ENCODE peak calls at places on chromosomes 13 and 19, in seven cellular contexts. B is mesendoderm, Z is neuronal stem cell, S is H9, W is H1, M is mesenchymal stem cell, F is trophoblast cell. C is an unnamed sample.

GRCh38 chr13:113843063-113843654 is 20.7 kb downstream of the GAS6 start:
- DNase-seq in B (no peak), Z (no peak), S (no peak), W (no peak), M (no peak), F (peak), C (no peak)

GRCh38 chr13:75621147-75621546 is 15.0 kb upstream of the LMO7 start:
- DNase-seq in B (no peak), Z (no peak), S (no peak), W (no peak), M (no peak), F (peak), C (peak)

GRCh38 chr13:73715114-73715909 is 418.9 kb downstream of the KLF12 start:
- DNase-seq in B (no peak), Z (no peak), S (no peak), W (no peak), M (no peak), F (peak), C (no peak)

GRCh38 chr13:24135674-24136300 is 24.7 kb upstream of the SPATA13 start:
- DNase-seq in B (no peak), Z (no peak), S (no peak), W (no peak), M (peak), F (no peak), C (peak)

GRCh38 chr13:26583662-26584061 is 26.2 kb downstream of the WASF3 start:
- DNase-seq in B (no peak), Z (no peak), S (no peak), W (no peak), M (no peak), F (no peak), C (no peak)

GRCh38 chr19:861756-862528 is 2.5 kb downstream of the CFD start:
- DNase-seq in B (peak), Z (peak), S (peak), W (peak), M (peak), F (peak), C (no peak)

GRCh38 chr13:80945328-80945727 is 604.4 kb upstream of the SPRY2 start:
- DNase-seq in B (peak), Z (peak), S (peak), W (no peak), M (peak), F (no peak), C (no peak)

GRCh38 chr13:41562083-41562482 is 104.7 kb downstream of the RGCC start:
- DNase-seq in B (no peak), Z (no peak), S (no peak), W (no peak), M (peak), F (peak), C (peak)

GRCh38 chr13:28953714-28954113 is 133.6 kb downstream of the MTUS2 start:
- DNase-seq in B (no peak), Z (no peak), S (no peak), W (no peak), M (no peak), F (peak), C (no peak)

GRCh38 chr13:41590643-41591042 is 133.3 kb downstream of the RGCC start:
- DNase-seq in B (no peak), Z (no peak), S (no peak), W (no peak), M (no peak), F (peak), C (no peak)

GRCh38 chr13:110448230-110448629 is 113.3 kb downstream of the RAB20 start:
- DNase-seq in B (peak), Z (no peak), S (no peak), W (no peak), M (peak), F (peak), C (peak)

GRCh38 chr13:44273991-44274810 is 99.4 kb upstream of the SERP2 start:
- DNase-seq in B (no peak), Z (no peak), S (no peak), W (no peak), M (peak), F (peak), C (peak)

GRCh38 chr13:94444826-94445225 is 34.7 kb downstream of the DCT start:
- DNase-seq in B (no peak), Z (no peak), S (no peak), W (no peak), M (no peak), F (no peak), C (no peak)

GRCh38 chr13:27125357-27126282 is 46.0 kb downstream of the USP12 start:
- DNase-seq in B (peak), Z (no peak), S (no peak), W (no peak), M (no peak), F (peak), C (no peak)

GRCh38 chr19:17475541-17476115 is 5.3 kb downstream of the SLC27A1 start:
- DNase-seq in B (no peak), Z (no peak), S (no peak), W (no peak), M (peak), F (no peak), C (peak)

GRCh38 chr19:55369651-55370304 is 485 bp downstream of the IL11 start:
- DNase-seq in B (peak), Z (peak), S (peak), W (peak), M (peak), F (peak), C (peak)

GRCh38 chr13:44271031-44271433 is 102.6 kb upstream of the SERP2 start:
- DNase-seq in B (no peak), Z (no peak), S (no peak), W (no peak), M (peak), F (no peak), C (peak)

GRCh38 chr19:48501961-48502719 is 9.5 kb downstream of the LMTK3 start:
- DNase-seq in B (peak), Z (peak), S (peak), W (peak), M (peak), F (peak), C (no peak)

GRCh38 chr19:9427941-9428340 is 7.4 kb downstream of the ZNF266 start:
- DNase-seq in B (peak), Z (no peak), S (no peak), W (no peak), M (no peak), F (no peak), C (no peak)

GRCh38 chr19:1753730-1754442 is 580 bp downstream of the ONECUT3 start:
- DNase-seq in B (no peak), Z (no peak), S (no peak), W (no peak), M (no peak), F (no peak), C (no peak)

GRCh38 chr19:34220472-34221063 is 33.8 kb upstream of the GARRE1 start:
- DNase-seq in B (peak), Z (peak), S (peak), W (peak), M (peak), F (peak), C (peak)

GRCh38 chr19:2446390-2446789 is 10.4 kb downstream of the LMNB2 start:
- DNase-seq in B (no peak), Z (no peak), S (no peak), W (no peak), M (no peak), F (no peak), C (no peak)

GRCh38 chr13:20418953-20419352 is 106.7 kb downstream of the CRYL1 start:
- DNase-seq in B (no peak), Z (no peak), S (no peak), W (no peak), M (no peak), F (no peak), C (no peak)

DNA sequence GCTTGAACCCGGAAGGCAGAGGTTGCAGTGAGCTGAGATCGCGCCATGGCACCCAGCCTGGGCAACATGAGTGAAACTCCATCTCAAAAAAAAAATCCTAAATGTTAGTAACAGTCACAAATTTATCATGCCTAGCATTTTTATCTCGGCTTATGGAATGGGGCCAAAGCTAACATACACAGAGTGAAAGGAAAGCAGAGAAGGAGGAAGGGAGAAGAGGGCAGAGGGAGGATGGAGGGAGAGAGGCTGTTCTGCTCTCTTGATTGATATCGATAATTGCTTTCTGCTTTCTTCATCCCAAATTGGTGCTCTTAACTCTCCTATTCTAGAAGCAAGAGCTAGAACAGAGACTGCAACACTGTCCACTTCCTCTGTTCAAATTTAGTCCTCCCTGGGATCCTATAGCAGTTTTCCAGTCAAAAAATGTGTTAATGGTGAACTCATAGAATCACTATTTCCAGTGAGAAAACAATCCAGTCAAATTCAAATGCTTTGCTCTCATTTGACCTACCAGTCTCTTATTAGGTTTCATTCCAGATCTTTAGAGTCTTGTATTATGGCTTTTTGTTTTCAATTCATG is 15.8 kb upstream of the TUBGCP3 start:
- DNase-seq in B (no peak), Z (no peak), S (no peak), W (no peak), M (no peak), F (no peak), C (peak)
- H2AK5ac ChIP-seq in B (no peak), Z (no peak), S (no peak), W (no peak), M (no peak), F (no peak), C (no peak)

DNA sequence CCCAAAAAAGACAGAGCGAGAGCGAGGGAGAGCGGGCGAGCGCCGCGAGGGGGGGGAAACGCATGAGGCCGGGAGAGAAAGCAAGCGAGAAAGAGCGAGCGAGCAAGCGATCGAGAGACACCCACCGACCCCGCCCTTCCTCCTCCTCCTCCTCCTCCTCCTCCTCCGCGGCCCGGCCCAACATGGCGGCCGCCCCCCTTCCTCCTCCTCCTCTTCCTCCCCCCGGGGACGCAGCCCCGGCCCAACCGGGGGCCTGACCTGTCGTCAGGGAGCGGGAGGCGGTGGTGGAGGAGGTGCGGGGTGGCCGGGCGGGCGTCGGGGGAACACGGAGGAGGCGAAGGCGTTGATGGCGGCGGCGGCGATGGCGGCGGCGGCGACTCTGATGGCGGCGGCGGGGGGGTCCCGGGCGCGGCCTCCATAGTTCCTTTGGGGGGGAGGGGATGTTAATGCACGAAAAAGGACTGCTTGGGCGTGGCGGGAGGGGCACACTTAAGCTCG is 1.4 kb downstream of the ZC3H4 start:
- DNase-seq in B (peak), Z (peak), S (peak), W (peak), M (peak), F (peak), C (peak)
- H2AK5ac ChIP-seq in B (peak), Z (peak), S (no peak), W (no peak), M (peak), F (peak), C (peak)

GRCh38 chr19:7556696-7557315 is 21.3 kb downstream of the PNPLA6 start:
- DNase-seq in B (no peak), Z (no peak), S (no peak), W (no peak), M (no peak), F (no peak), C (no peak)

GRCh38 chr19:7561229-7561806 is 25.8 kb downstream of the PNPLA6 start:
- DNase-seq in B (no peak), Z (no peak), S (no peak), W (no peak), M (no peak), F (peak), C (no peak)

GRCh38 chr19:7558667-7559066 is 23.1 kb downstream of the PNPLA6 start:
- DNase-seq in B (no peak), Z (no peak), S (no peak), W (no peak), M (no peak), F (no peak), C (no peak)

GRCh38 chr19:7560271-7560670 is 24.8 kb downstream of the PNPLA6 start:
- DNase-seq in B (no peak), Z (no peak), S (no peak), W (no peak), M (no peak), F (no peak), C (no peak)

GRCh38 chr19:7559102-7559501 is 23.6 kb downstream of the PNPLA6 start:
- DNase-seq in B (peak), Z (no peak), S (no peak), W (no peak), M (no peak), F (no peak), C (no peak)
- H2AK5ac ChIP-seq in B (no peak), Z (no peak), S (no peak), W (no peak), M (no peak), F (no peak), C (no peak)

DNA sequence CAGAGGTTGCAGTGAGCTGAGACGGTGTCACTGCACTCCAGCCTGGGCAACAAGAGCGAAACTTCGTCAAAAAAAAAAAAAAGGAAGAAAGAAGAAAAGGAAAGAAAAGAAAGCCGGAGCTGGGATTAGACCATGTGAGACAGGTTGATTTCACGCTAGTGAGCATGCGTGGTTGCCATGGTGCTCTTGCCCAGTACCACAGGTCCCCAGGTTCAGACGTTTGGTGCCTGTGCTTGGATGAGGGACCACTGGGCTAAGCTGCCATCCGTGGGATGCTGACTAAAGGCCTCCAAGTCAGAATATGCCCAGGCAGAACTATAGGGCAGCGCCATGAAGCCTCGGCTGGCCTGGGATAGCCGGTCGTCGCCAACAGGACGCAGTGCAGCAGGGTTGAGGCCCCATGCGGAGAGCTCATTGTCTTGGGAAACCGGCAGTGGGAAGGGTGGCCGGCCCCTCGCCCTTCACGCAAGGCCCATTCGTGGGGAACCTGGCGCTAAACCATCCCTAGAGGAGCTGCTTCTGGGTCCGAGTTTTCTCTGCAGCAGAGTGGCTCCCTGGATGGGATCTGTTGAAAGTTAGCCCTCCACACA is 7.2 kb upstream of the TEX101 start:
- DNase-seq in B (no peak), Z (no peak), S (peak), W (peak), M (no peak), F (no peak), C (no peak)
- H2AK5ac ChIP-seq in B (no peak), Z (no peak), S (no peak), W (no peak), M (no peak), F (no peak), C (no peak)

GRCh38 chr13:64078480-64078936 is 2662.9 kb upstream of the PCDH20 start:
- DNase-seq in B (no peak), Z (no peak), S (no peak), W (no peak), M (no peak), F (no peak), C (no peak)
- H2AK5ac ChIP-seq in B (no peak), Z (no peak), S (no peak), W (no peak), M (no peak), F (no peak), C (no peak)

DNA sequence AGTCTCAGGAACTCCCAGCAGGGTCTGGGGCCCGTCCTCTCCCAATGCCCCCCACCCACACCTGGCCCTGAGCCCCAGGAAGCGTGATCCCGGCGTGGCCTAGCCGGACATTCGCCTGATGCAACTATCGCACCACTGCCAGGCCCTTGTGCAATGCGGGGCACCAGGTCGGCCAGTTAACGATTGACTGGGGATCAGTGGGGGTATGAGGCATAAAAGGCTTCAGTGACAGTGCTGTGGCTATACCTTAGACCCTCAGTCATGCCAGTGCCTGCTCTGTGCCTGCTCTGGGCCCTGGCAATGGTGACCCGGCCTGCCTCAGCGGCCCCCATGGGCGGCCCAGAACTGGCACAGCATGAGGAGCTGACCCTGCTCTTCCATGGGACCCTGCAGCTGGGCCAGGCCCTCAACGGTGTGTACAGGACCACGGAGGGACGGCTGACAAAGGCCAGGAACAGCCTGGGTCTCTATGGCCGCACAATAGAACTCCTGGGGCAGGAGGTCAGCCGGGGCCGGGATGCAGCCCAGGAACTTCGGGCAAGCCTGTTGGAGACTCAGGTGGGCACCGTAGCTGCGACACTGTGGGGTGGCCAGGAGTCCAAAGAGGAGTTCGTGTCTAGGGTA is at the start of gene ANGPTL8:
- DNase-seq in B (no peak), Z (no peak), S (no peak), W (no peak), M (no peak), F (no peak), C (no peak)
- H2AK5ac ChIP-seq in B (no peak), Z (peak), S (no peak), W (no peak), M (no peak), F (no peak), C (no peak)

DNA sequence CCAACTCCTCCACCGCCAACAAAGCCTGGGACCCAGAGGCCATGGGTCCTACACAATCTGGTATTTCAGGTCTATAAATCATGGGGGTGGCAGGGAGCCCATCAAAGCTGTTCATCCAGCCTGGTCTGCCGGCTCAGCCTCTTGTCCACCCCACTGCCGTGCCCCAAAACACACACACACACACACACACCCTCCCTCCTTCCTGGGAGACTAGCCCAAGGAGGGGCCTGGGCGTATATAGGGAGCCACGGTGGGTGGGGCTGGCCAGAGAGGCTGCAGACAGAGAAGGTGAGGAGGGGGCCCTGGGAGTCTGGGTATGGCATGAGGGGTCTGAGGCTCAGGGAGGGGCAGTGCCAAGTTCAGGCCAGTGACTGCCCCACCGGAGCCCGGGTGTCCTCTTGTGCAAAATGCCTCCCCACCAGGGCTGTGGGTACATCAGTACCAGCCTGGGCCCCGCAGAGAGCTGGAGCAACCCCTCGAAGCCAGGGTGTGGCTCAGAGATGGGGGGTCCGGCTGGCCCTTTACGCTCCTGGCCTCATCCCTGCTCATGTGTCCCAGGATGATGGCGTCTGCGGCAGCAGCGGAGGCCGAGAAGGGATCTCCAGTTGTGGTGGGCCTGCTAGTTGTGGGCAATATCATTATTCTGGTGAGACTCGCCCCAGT is at the start of gene UPK1A:
- DNase-seq in B (no peak), Z (no peak), S (no peak), W (no peak), M (no peak), F (no peak), C (no peak)
- H2AK5ac ChIP-seq in B (no peak), Z (peak), S (no peak), W (no peak), M (no peak), F (no peak), C (no peak)

GRCh38 chr19:28329429-28329828 is 883.5 kb downstream of the UQCRFS1 start:
- DNase-seq in B (no peak), Z (no peak), S (no peak), W (no peak), M (no peak), F (no peak), C (no peak)
- H2AK5ac ChIP-seq in B (no peak), Z (no peak), S (no peak), W (no peak), M (no peak), F (no peak), C (no peak)

GRCh38 chr13:88257706-88258105 is 586.5 kb downstream of the SLITRK5 start:
- DNase-seq in B (no peak), Z (no peak), S (no peak), W (no peak), M (no peak), F (no peak), C (no peak)
- H2AK5ac ChIP-seq in B (no peak), Z (no peak), S (no peak), W (no peak), M (no peak), F (no peak), C (no peak)

GRCh38 chr13:34547929-34548328 is 394.1 kb upstream of the NBEA start:
- DNase-seq in B (no peak), Z (no peak), S (no peak), W (no peak), M (no peak), F (no peak), C (no peak)
- H2AK5ac ChIP-seq in B (no peak), Z (no peak), S (no peak), W (no peak), M (no peak), F (no peak), C (no peak)

C was measured in IMR-90.